ENCODE peak calls at places on chromosomes 5 and 9, in five cellular contexts. O, E, F, T and V are unnamed samples.

GRCh38 chr9:14203366-14204056 is 110.4 kb downstream of the NFIB start:
- DNase-seq in O (no peak), E (no peak), F (peak), T (no peak), V (no peak)

GRCh38 chr5:97501965-97502305 is 318.9 kb upstream of the RIOK2 start:
- DNase-seq in O (no peak), E (peak), F (no peak), T (no peak), V (no peak)

GRCh38 chr9:68749579-68750159 is 44.6 kb downstream of the PIP5K1B start:
- DNase-seq in O (no peak), E (no peak), F (no peak), T (no peak), V (no peak)

GRCh38 chr5:127577458-127577857 is 60.0 kb downstream of the PRRC1 start:
- DNase-seq in O (no peak), E (no peak), F (peak), T (no peak), V (no peak)

GRCh38 chr5:180421672-180422071 is 68.5 kb upstream of the GFPT2 start:
- DNase-seq in O (no peak), E (no peak), F (no peak), T (no peak), V (no peak)

GRCh38 chr9:128409998-128410397 is 10.7 kb upstream of the CERCAM start:
- DNase-seq in O (no peak), E (peak), F (peak), T (no peak), V (no peak)

GRCh38 chr5:1546556-1546955 is 22.8 kb upstream of the LPCAT1 start:
- DNase-seq in O (no peak), E (no peak), F (no peak), T (no peak), V (no peak)

GRCh38 chr9:124309665-124310064 is 51.9 kb downstream of the NEK6 start:
- DNase-seq in O (no peak), E (peak), F (peak), T (no peak), V (no peak)

GRCh38 chr5:142782976-142783539 is 12.9 kb downstream of the ARHGAP26 start:
- DNase-seq in O (no peak), E (no peak), F (peak), T (no peak), V (no peak)

GRCh38 chr5:31962928-31963327 is 211.2 kb downstream of the GOLPH3 start:
- DNase-seq in O (no peak), E (peak), F (peak), T (no peak), V (no peak)

GRCh38 chr5:10103098-10103497 is 146.6 kb downstream of the ATPSCKMT start:
- DNase-seq in O (no peak), E (no peak), F (no peak), T (no peak), V (no peak)